ENCODE peak calls at places on chromosomes 1 and 21, in five cellular contexts. U, L, N, E and B are unnamed samples.

GRCh38 chr1:106749491-106749890 is 307.0 kb upstream of the PRMT6 start:
- DNase-seq in U (no peak), N (no peak), E (no peak), L (no peak), B (no peak)

GRCh38 chr1:39016604-39017171 is 9.5 kb upstream of the NDUFS5 start:
- DNase-seq in U (no peak), N (no peak), L (no peak), E (no peak), B (no peak)

GRCh38 chr1:180482425-180483275 is 19.7 kb downstream of the ACBD6 start:
- DNase-seq in U (no peak), L (peak), N (peak), E (no peak), B (peak)

GRCh38 chr21:40837456-40837855 is 9.5 kb downstream of the DSCAM start:
- DNase-seq in U (no peak), L (no peak), E (no peak), N (no peak), B (no peak)

GRCh38 chr1:101520302-101520701 is 283.5 kb downstream of the S1PR1 start:
- DNase-seq in E (no peak), U (no peak), L (peak), N (peak), B (peak)

GRCh38 chr1:31886866-31887265 is 51.3 kb downstream of the PTP4A2 start:
- DNase-seq in U (no peak), L (no peak), E (no peak), N (peak), B (no peak)

GRCh38 chr1:172909606-172910326 is 141.0 kb downstream of the TNFSF18 start:
- DNase-seq in L (no peak), U (no peak), N (no peak), E (no peak), B (no peak)

GRCh38 chr1:67135354-67135753 is 584 bp upstream of the C1orf141 start:
- DNase-seq in E (no peak), N (no peak), L (no peak), U (no peak), B (no peak)

GRCh38 chr1:195934839-195935557 is 673.2 kb downstream of the KCNT2 start:
- DNase-seq in N (no peak), L (no peak), E (no peak), U (no peak), B (no peak)

GRCh38 chr1:77230051-77230450 is 10.8 kb upstream of the PIGK start:
- DNase-seq in U (no peak), N (no peak), E (no peak), L (no peak), B (no peak)

GRCh38 chr1:30842698-30843354 is 65.7 kb downstream of the SDC3 start:
- DNase-seq in L (no peak), E (no peak), N (no peak), U (no peak), B (no peak)

GRCh38 chr1:12436345-12436658 is 181.7 kb downstream of the DHRS3 start:
- DNase-seq in N (no peak), U (no peak), E (no peak), L (no peak), B (no peak)

GRCh38 chr1:119475866-119476439 is 31.1 kb upstream of the HSD3B1 start:
- DNase-seq in U (no peak), N (peak), E (peak), L (peak), B (peak)

DNA sequence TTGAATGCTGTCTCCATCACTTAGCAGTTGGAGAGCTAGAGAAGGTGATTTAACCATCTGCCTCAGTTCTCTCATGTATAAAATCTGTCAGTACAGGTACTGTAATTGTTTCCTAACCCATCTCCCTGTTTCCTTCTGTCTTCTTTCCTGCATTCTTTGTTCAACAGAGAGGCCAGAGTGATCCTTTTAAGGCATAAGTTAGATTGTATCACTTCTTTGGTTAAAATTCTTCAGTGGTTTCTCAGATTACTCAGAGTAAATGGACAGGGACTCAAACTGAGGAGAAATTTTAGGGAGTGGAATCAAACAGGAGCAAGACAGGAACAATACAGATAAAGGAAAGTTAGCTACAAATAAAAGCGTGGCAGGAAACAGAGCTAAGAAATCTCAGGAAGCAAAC is 45.2 kb upstream of the SSX2IP start:
- DNase-seq in E (no peak), N (no peak), U (no peak), L (no peak), B (no peak)
- TF ChIP-seq CTCF in E (no peak), N (no peak), U (no peak), L (no peak), B (no peak)

DNA sequence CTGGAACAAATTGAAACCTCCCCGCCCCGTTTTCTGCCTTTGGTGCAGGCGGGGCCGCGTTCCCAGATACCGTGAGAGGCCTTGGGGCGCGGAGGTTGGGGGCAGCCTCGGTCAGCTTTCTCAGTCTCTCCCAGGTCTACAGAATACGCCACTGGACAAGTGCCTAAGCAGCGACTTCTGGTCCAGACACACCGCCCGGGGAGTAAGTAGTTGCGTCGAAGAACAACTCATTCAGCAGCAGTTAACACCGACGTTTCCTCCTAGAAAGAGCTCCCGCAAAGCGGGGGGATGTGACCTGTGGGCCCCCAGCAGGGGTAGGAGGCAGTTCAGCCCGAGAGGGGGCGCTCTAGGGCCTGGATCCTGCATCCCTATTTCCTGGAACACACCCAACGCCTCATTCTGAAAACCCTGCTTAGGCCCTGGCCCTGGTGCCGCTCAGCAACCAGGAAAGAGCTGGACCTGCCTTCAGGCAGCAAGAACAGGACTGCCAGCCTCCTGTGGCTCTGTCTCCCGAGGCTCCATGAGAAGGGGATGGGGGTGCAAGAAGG is 6.5 kb upstream of the BARHL2 start:
- DNase-seq in L (peak), E (no peak), N (no peak), U (no peak), B (peak)
- TF ChIP-seq CTCF in L (peak), E (no peak), N (peak), U (no peak), B (no peak)

DNA sequence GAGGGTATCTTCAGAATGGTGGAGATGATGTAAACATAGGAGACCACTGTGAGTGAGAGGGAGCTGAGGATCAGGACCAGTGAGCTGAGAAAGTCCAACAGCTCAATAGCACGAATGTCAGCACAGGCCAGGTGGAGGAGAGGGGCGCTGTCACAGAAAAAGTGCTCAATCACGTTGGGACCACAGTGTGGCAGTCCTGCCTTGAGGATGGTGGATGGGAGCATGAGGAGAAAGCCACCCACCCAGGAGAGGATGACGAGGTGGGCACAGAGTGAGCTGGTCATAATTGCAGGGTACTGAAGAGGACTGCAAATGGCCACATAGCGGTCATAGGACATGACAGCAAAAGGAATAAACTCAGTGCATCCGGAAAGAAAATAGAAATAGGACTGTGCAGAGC is 8.1 kb downstream of the OR11L1 start:
- DNase-seq in L (no peak), N (no peak), U (no peak), E (no peak), B (no peak)
- TF ChIP-seq CTCF in L (no peak), N (no peak), U (no peak), E (no peak), B (no peak)

GRCh38 chr1:56688522-56689026 is 43.5 kb downstream of the PRKAA2 start:
- DNase-seq in U (no peak), L (no peak), N (no peak), E (no peak), B (peak)
- TF ChIP-seq CTCF in U (no peak), L (no peak), N (no peak), E (no peak), B (no peak)

DNA sequence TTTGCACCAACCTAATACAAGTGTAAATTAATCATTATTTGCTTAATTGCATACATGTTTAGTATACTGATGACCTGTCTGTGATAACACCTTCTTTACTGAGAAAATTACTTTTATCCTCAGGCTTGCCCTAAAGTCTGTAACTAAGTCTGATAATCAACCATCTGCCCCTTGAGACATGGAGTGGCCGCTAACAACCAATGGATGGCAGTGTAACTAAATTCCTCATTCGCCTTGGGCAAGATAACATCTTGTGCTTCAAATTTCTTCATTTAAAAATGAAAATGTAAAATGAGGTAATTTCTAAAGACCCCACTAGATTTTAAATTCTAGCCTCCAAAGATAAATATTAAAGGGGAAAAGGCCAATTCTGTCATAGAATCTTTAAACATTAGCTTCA is 85.1 kb downstream of the ENAH start:
- DNase-seq in E (no peak), U (no peak), N (peak), L (no peak), B (no peak)
- TF ChIP-seq CTCF in E (no peak), U (no peak), N (peak), L (no peak), B (no peak)

DNA sequence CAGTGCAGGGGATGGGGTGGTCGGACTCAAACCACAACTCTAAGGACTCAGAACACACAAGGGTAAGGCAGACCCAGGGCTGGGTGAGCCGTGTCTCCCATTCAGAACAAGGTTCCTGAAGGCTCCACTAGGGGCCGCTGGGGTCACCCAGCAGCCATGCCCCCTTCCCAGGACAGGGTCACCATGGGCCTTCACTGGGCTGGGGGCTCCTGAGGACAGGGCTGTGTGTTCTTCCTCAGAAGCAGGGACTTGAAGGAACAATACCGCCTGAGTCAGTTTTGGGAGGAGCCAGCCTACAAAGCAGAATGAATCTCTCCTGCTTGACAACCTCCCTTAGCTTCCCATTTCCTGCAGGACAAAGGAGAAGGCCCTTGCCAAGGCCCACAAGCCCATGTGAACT is 15.4 kb downstream of the RIMS3 start:
- DNase-seq in N (peak), E (no peak), U (no peak), L (peak), B (peak)
- TF ChIP-seq CTCF in N (peak), E (no peak), U (peak), L (peak), B (peak)